ENCODE peak calls at places on chromosomes 5 and 9, in eight cellular contexts. Q is sigmoid colon, L is GM12865, Y is AG09309, F is left lung, D is BE2C, O is mammary epithelial cell, T is choroid plexus epithelial cell. R is an unnamed sample.

GRCh38 chr5:175880797-175881312 is 9.5 kb downstream of the CPLX2 start:
- DNase-seq in D (no peak), T (no peak), O (no peak), Q (no peak), Y (no peak), F (no peak), L (no peak), R (no peak)

GRCh38 chr9:123434619-123435240 is 78.7 kb downstream of the CRB2 start:
- DNase-seq in T (peak), Q (peak), D (no peak), L (no peak), O (no peak), F (no peak), Y (no peak), R (no peak)

GRCh38 chr9:5630038-5630507 is 1.2 kb downstream of the RIC1 start:
- DNase-seq in T (peak), D (no peak), L (peak), Y (no peak), F (no peak), Q (no peak), O (peak), R (no peak)

GRCh38 chr9:78599939-78600338 is 303.0 kb downstream of the PSAT1 start:
- DNase-seq in O (no peak), L (no peak), Q (no peak), F (no peak), T (peak), Y (no peak), D (no peak), R (no peak)

GRCh38 chr5:145661737-145662530 is 173.2 kb downstream of the PRELID2 start:
- DNase-seq in Y (no peak), D (no peak), O (no peak), T (no peak), L (no peak), Q (no peak), F (no peak), R (no peak)

GRCh38 chr5:19855929-19856328 is 132.1 kb downstream of the CDH18 start:
- DNase-seq in L (no peak), Y (peak), T (no peak), Q (no peak), D (no peak), F (no peak), O (no peak), R (no peak)

GRCh38 chr9:77714077-77714549 is 66.0 kb upstream of the GNA14 start:
- DNase-seq in F (no peak), Y (no peak), O (no peak), D (peak), L (no peak), Q (no peak), T (peak), R (no peak)

GRCh38 chr9:120177121-120177520 is 402.8 kb downstream of the CDK5RAP2 start:
- DNase-seq in L (no peak), D (no peak), T (no peak), O (no peak), F (no peak), Q (no peak), Y (no peak), R (no peak)

GRCh38 chr5:148747536-148747906 is 78.9 kb upstream of the ADRB2 start:
- DNase-seq in D (no peak), L (no peak), Y (no peak), F (no peak), O (no peak), T (no peak), Q (no peak), R (no peak)

GRCh38 chr5:152113401-152113800 is 188.8 kb upstream of the GLRA1 start:
- DNase-seq in Q (no peak), O (no peak), L (peak), Y (no peak), F (no peak), D (no peak), T (peak), R (no peak)

GRCh38 chr5:160158087-160158486 is 38.8 kb upstream of the PWWP2A start:
- DNase-seq in T (no peak), D (no peak), L (peak), O (no peak), Q (no peak), F (no peak), Y (no peak), R (no peak)

GRCh38 chr5:1792842-1793266 is 6.8 kb downstream of the MRPL36 start:
- DNase-seq in T (peak), D (no peak), O (peak), Q (peak), Y (peak), F (peak), L (peak), R (no peak)

GRCh38 chr9:112554516-112554915 is 67.9 kb downstream of the KIAA1958 start:
- DNase-seq in L (no peak), F (no peak), T (peak), O (peak), D (no peak), Q (no peak), Y (no peak), R (no peak)

GRCh38 chr9:117103711-117104110 is 311.1 kb downstream of the ASTN2 start:
- DNase-seq in L (peak), O (no peak), T (no peak), Y (no peak), D (no peak), F (no peak), Q (no peak), R (no peak)

GRCh38 chr9:135229701-135230385 is 142.4 kb downstream of the OLFM1 start:
- DNase-seq in D (peak), T (no peak), Y (no peak), O (no peak), Q (peak), L (no peak), F (no peak), R (no peak)

GRCh38 chr5:82160948-82161347 is 117.2 kb downstream of the RPS23 start:
- DNase-seq in L (no peak), Y (peak), D (no peak), Q (no peak), F (no peak), O (no peak), T (no peak), R (no peak)

GRCh38 chr5:142845402-142845901 is 75.3 kb downstream of the ARHGAP26 start:
- DNase-seq in F (no peak), O (no peak), L (peak), D (peak), Q (no peak), T (no peak), Y (no peak), R (no peak)

GRCh38 chr5:177449140-177450061 is 2.8 kb downstream of the PRR7 start:
- DNase-seq in D (no peak), T (no peak), L (no peak), Q (no peak), O (peak), F (no peak), Y (no peak), R (peak)
- H3K4me3 ChIP-seq in D (no peak), T (no peak), L (no peak), Q (no peak), O (no peak), F (no peak), Y (no peak), R (no peak)

GRCh38 chr5:14200312-14200990 is 57.3 kb downstream of the TRIO start:
- DNase-seq in Y (no peak), D (no peak), T (no peak), L (no peak), O (no peak), Q (no peak), F (no peak), R (no peak)

GRCh38 chr5:14204785-14205321 is 61.7 kb downstream of the TRIO start:
- DNase-seq in L (peak), D (peak), Y (peak), O (peak), T (peak), F (peak), Q (peak), R (peak)

GRCh38 chr5:14204011-14204670 is 61.0 kb downstream of the TRIO start:
- DNase-seq in Y (no peak), D (no peak), O (no peak), T (no peak), L (peak), F (no peak), Q (no peak), R (no peak)

GRCh38 chr5:14201325-14202061 is 58.4 kb downstream of the TRIO start:
- DNase-seq in T (peak), Y (no peak), F (no peak), D (no peak), Q (no peak), O (no peak), L (no peak), R (no peak)

GRCh38 chr5:14202462-14202861 is 59.3 kb downstream of the TRIO start:
- DNase-seq in F (no peak), L (peak), Y (no peak), Q (no peak), D (no peak), O (no peak), T (peak), R (no peak)
- H3K4me3 ChIP-seq in F (no peak), L (peak), Y (no peak), Q (no peak), D (no peak), O (no peak), T (no peak), R (no peak)

GRCh38 chr5:43042626-43043399 is 2.7 kb upstream of the ANXA2R start:
- DNase-seq in Y (no peak), F (peak), Q (peak), O (peak), D (peak), T (peak), L (peak), R (peak)
- H3K4me3 ChIP-seq in Y (peak), F (peak), Q (peak), O (peak), D (peak), T (peak), L (peak), R (peak)

GRCh38 chr9:82148849-82149544 is 160.4 kb downstream of the SPATA31D1 start:
- DNase-seq in F (no peak), Y (peak), L (no peak), Q (no peak), O (no peak), D (peak), T (peak), R (no peak)
- H3K4me3 ChIP-seq in F (no peak), Y (no peak), L (no peak), Q (no peak), O (no peak), D (peak), T (no peak), R (no peak)